ENCODE peak calls at places on chromosomes 6 and 20, in ten cellular contexts. X is HFF-Myc, E is epithelial cell of esophagus, M is endodermal cell, C is brain microvascular endothelial cell, O is AG09309, U is heart left ventricle, K is fibroblast of pulmonary artery, N is heart right ventricle, I is astrocyte of the spinal cord. R is an unnamed sample.

GRCh38 chr6:128167552-128167951 is 266.7 kb upstream of the THEMIS start:
- DNase-seq in M (no peak), U (no peak), I (no peak), E (peak; percentile 45), X (no peak), N (no peak), O (no peak), C (no peak), K (no peak), R (no peak)

GRCh38 chr6:118826096-118826495 is 67.9 kb upstream of the ASF1A start:
- DNase-seq in K (no peak), O (no peak), C (no peak), X (no peak), E (no peak), M (no peak), U (no peak), I (no peak), N (no peak), R (no peak)

GRCh38 chr20:53748176-53748575 is 154.5 kb upstream of the ZNF217 start:
- DNase-seq in I (no peak), M (no peak), K (no peak), E (peak; percentile 95), C (no peak), O (no peak), U (no peak), N (no peak), X (no peak), R (no peak)

GRCh38 chr6:68628156-68628555 is 6.9 kb upstream of the ADGRB3 start:
- DNase-seq in O (no peak), X (no peak), N (no peak), I (no peak), E (no peak), K (no peak), M (peak; percentile 47), C (no peak), U (no peak), R (no peak)

GRCh38 chr6:52598123-52598823 is 21.4 kb upstream of the TRAM2 start:
- DNase-seq in U (peak; percentile 67), M (peak; percentile 95), X (no peak), C (peak; percentile 85), I (peak; percentile 81), K (peak; percentile 83), N (peak; percentile 36), O (no peak), E (peak; percentile 56), R (peak; percentile 76)

GRCh38 chr6:45421700-45422540 is 44.2 kb upstream of the SUPT3H start:
- DNase-seq in K (peak; percentile 75), M (peak; percentile 79), N (peak; percentile 57), X (no peak), E (peak; percentile 58), C (peak; percentile 54), O (no peak), U (peak; percentile 81), I (peak; percentile 84), R (peak; percentile 67)

GRCh38 chr6:121639041-121639440 is 203.6 kb downstream of the GJA1 start:
- DNase-seq in M (no peak), E (no peak), N (no peak), C (no peak), K (no peak), I (no peak), O (no peak), U (no peak), X (no peak), R (no peak)

GRCh38 chr6:155270566-155271091 is 6.8 kb downstream of the CLDN20 start:
- DNase-seq in M (no peak), N (no peak), C (no peak), K (no peak), E (no peak), U (no peak), X (no peak), I (no peak), O (no peak), R (no peak)

GRCh38 chr6:146027586-146028249 is 1.1 kb upstream of the GRM1 start:
- DNase-seq in M (peak; percentile 64), I (no peak), U (no peak), X (no peak), K (peak; percentile 1), C (no peak), E (no peak), N (no peak), O (no peak), R (no peak)

GRCh38 chr6:168388641-168389633 is 52.0 kb upstream of the SMOC2 start:
- DNase-seq in O (no peak), U (peak; percentile 52), E (no peak), K (no peak), X (no peak), I (no peak), C (no peak), N (no peak), M (peak; percentile 75), R (no peak)

GRCh38 chr6:28240517-28240916 is 11.6 kb downstream of the ZKSCAN4 start:
- DNase-seq in X (no peak), C (no peak), I (no peak), E (no peak), O (no peak), M (no peak), U (no peak), N (no peak), K (no peak), R (no peak)

GRCh38 chr6:82178084-82178758 is 69.3 kb downstream of the IBTK start:
- DNase-seq in E (peak; percentile 39), X (peak; percentile 12), C (no peak), K (peak; percentile 73), N (no peak), O (peak; percentile 28), M (no peak), U (no peak), I (peak; percentile 57), R (no peak)

GRCh38 chr20:19838981-19839576 is 81.0 kb downstream of the RIN2 start:
- DNase-seq in M (no peak), E (no peak), I (no peak), U (no peak), K (no peak), X (no peak), N (no peak), C (no peak), O (no peak), R (no peak)

GRCh38 chr6:43035495-43036194 is 14.2 kb downstream of the RRP36 start:
- DNase-seq in I (no peak), O (no peak), U (no peak), E (no peak), C (no peak), N (peak; percentile 59), M (no peak), K (no peak), X (no peak), R (no peak)
- H3K4me3 ChIP-seq in I (no peak overlapping the region), O (no peak overlapping the region), U (no peak overlapping the region), E (no peak overlapping the region), C (no peak overlapping the region), N (no peak overlapping the region), M (no peak overlapping the region), K (no peak overlapping the region), X (no peak overlapping the region), R (no peak overlapping the region)

DNA sequence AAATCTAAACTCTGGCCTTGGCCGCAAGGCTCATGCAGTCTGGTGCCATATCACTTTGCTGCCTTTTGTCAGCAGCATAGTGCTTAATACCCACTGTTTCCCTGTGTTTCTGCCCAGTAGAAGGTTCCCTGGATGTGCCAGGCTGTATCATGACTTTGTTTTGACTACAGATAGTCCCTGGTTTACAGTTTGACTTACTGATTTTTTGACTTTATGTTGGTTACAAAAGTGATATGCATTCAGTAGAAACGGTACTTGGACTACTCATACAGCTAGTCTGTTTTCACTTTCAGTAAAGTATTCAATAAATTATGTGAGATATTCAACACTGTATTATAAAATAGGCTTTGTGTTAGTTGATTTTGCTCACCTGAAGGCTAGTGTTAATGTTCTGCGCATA is 19.0 kb downstream of the RALY start:
- DNase-seq in M (no peak), N (no peak), C (no peak), K (no peak), U (no peak), I (no peak), O (no peak), E (no peak), X (no peak), R (no peak)
- H3K4me3 ChIP-seq in M (peak overlapping the region; percentile 1), N (no peak overlapping the region), C (no peak overlapping the region), K (no peak overlapping the region), U (no peak overlapping the region), I (no peak overlapping the region), O (no peak overlapping the region), E (no peak overlapping the region), X (no peak overlapping the region), R (no peak overlapping the region)

GRCh38 chr6:652865-653264 is 4.0 kb downstream of the HUS1B start:
- DNase-seq in M (no peak), O (no peak), N (no peak), X (no peak), E (no peak), C (no peak), U (no peak), K (no peak), I (no peak), R (no peak)

GRCh38 chr6:654136-654535 is 2.8 kb downstream of the HUS1B start:
- DNase-seq in I (no peak), N (no peak), U (no peak), M (no peak), C (no peak), O (no peak), X (no peak), K (peak; percentile 21), E (no peak), R (no peak)

DNA sequence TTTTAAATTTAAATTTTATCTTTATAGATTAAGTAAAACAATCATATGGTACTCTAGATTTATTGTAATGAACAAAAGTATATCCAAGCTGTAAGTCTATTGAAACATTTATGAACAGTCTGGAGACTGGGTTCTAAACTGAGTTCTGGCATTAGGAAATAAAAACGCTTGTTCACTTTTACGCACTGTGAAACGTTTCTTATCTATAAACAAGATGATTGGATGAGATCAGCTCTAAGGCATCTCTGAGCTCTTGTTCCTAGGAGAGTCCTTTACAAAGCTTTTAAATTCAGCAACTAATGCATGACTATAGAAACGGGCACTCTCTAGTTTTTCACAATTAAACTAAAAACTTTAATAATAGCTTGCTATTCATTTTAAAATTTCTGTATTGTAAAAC is 6.8 kb downstream of the HUS1B start:
- DNase-seq in O (no peak), M (no peak), K (peak; percentile 48), X (no peak), C (no peak), U (no peak), I (no peak), E (no peak), N (no peak), R (no peak)
- H3K4me3 ChIP-seq in O (no peak overlapping the region), M (no peak overlapping the region), K (no peak overlapping the region), X (no peak overlapping the region), C (no peak overlapping the region), U (no peak overlapping the region), I (no peak overlapping the region), E (no peak overlapping the region), N (no peak overlapping the region), R (no peak overlapping the region)

DNA sequence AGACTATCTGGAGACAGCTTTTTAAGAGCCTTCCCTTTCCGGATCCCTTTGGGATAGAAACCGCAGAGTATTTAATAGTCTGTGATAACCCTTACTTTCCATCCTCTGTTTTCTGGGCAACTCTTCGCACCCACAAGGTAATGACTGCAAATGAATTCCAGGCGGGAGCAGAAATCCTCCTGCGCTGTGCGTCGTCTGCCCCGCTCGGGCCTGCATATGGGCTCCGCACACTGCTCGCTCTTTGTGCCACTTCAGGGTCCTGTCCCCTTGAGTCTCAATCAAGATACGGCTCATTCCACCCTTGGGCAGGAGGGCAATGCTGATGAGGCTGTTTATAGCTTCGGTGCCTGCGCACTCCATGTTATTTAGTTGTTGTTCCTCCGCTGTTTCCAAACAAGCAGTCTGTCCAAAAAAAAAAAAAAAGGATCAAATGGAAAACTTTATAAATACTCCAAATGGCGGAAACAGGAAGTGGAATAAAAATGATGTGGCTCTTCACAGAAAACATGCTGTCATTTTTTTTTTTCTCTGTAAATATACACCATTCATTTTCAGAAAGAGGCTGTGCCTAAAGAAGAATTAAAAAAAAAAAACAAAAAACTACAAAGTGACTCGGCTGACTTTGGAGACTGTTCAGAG is 169.6 kb upstream of the GMDS start:
- DNase-seq in N (no peak), K (no peak), E (no peak), C (no peak), I (no peak), X (no peak), M (no peak), O (no peak), U (no peak), R (no peak)
- H3K4me3 ChIP-seq in N (no peak overlapping the region), K (no peak overlapping the region), E (no peak overlapping the region), C (no peak overlapping the region), I (no peak overlapping the region), X (no peak overlapping the region), M (no peak overlapping the region), O (no peak overlapping the region), U (no peak overlapping the region), R (no peak overlapping the region)